ENCODE peak calls at places on chromosomes 13 and 19, in eight cellular contexts. M is cardiac muscle cell, V is colonic mucosa, E is GM20000, Q is Caco-2, A is tibial artery, I is esophagus squamous epithelium, J is nephron progenitor cell. U is an unnamed sample.

GRCh38 chr13:82772802-82773201 is 1109.5 kb downstream of the SLITRK1 start:
- DNase-seq in M (no peak), V (no peak), E (no peak), Q (no peak), A (no peak), I (no peak), J (no peak), U (no peak)

GRCh38 chr13:24668511-24668910 is 11.7 kb upstream of the ATP12A start:
- DNase-seq in M (no peak), V (no peak), E (no peak), Q (no peak), A (no peak), I (no peak), J (no peak), U (no peak)

GRCh38 chr13:43005460-43006236 is 13.6 kb upstream of the EPSTI1 start:
- DNase-seq in M (peak; percentile 36), V (no peak), E (no peak), Q (no peak), A (no peak), I (no peak), J (no peak), U (no peak)

GRCh38 chr19:3671680-3672574 is 28.3 kb downstream of the PIP5K1C start:
- DNase-seq in M (no peak), V (no peak), E (peak; percentile 74), Q (no peak), A (no peak), I (no peak), J (peak; percentile 32), U (no peak)

GRCh38 chr19:39497850-39498261 is 891 bp upstream of the DLL3 start:
- DNase-seq in M (peak; percentile 77), V (peak; percentile 36), E (peak; percentile 77), Q (peak; percentile 84), A (no peak), I (no peak), J (peak; percentile 78), U (no peak)

GRCh38 chr19:47075941-47076340 is 27.5 kb upstream of the TMEM160 start:
- DNase-seq in M (no peak), V (no peak), E (no peak), Q (no peak), A (no peak), I (no peak), J (peak; percentile 35), U (no peak)

GRCh38 chr13:71865858-71866172 is 1.2 kb downstream of the DACH1 start:
- DNase-seq in M (no peak), V (peak; percentile 26), E (no peak), Q (no peak), A (no peak), I (no peak), J (no peak), U (no peak)

GRCh38 chr19:35213678-35214632 is 14.6 kb downstream of the FAM187B start:
- DNase-seq in M (no peak), V (peak; percentile 86), E (peak; percentile 34), Q (no peak), A (peak; percentile 76), I (peak; percentile 70), J (no peak), U (no peak)

GRCh38 chr19:9431475-9431874 is 3.9 kb downstream of the ZNF266 start:
- DNase-seq in M (peak; percentile 4), V (peak; percentile 27), E (no peak), Q (no peak), A (no peak), I (no peak), J (peak; percentile 36), U (no peak)

GRCh38 chr19:13092608-13093260 is 9.9 kb downstream of the LYL1 start:
- DNase-seq in M (no peak), V (no peak), E (no peak), Q (no peak), A (no peak), I (no peak), J (no peak), U (no peak)

GRCh38 chr19:6752257-6753177 is 13.0 kb downstream of the TRIP10 start:
- DNase-seq in M (peak; percentile 48), V (peak; percentile 89), E (no peak), Q (peak; percentile 95), A (no peak), I (no peak), J (peak; percentile 66), U (no peak)

GRCh38 chr13:109955598-109955997 is 169.2 kb upstream of the IRS2 start:
- DNase-seq in M (no peak), V (no peak), E (no peak), Q (peak; percentile 69), A (no peak), I (no peak), J (no peak), U (no peak)

GRCh38 chr19:14061081-14061749 is 661 bp downstream of the PALM3 start:
- DNase-seq in M (no peak), V (no peak), E (peak; percentile 8), Q (peak; percentile 54), A (no peak), I (no peak), J (no peak), U (no peak)

GRCh38 chr13:47459512-47459911 is 541.6 kb downstream of the SUCLA2 start:
- DNase-seq in M (peak; percentile 4), V (no peak), E (no peak), Q (no peak), A (no peak), I (no peak), J (no peak), U (no peak)

GRCh38 chr19:2250765-2251576 is 1.8 kb downstream of the AMH start:
- DNase-seq in M (no peak), V (no peak), E (peak; percentile 62), Q (no peak), A (no peak), I (no peak), J (no peak), U (no peak)

GRCh38 chr13:80337706-80338105 is 3.2 kb downstream of the SPRY2 start:
- DNase-seq in M (no peak), V (no peak), E (no peak), Q (no peak), A (no peak), I (no peak), J (no peak), U (no peak)

GRCh38 chr19:13597625-13598024 is 91.3 kb upstream of the CACNA1A start:
- DNase-seq in M (peak; percentile 68), V (peak; percentile 48), E (peak; percentile 89), Q (peak; percentile 60), A (no peak), I (no peak), J (peak; percentile 53), U (no peak)

GRCh38 chr19:10774893-10775292 is 57.0 kb downstream of the DNM2 start:
- DNase-seq in M (no peak), V (no peak), E (no peak), Q (no peak), A (no peak), I (no peak), J (no peak), U (no peak)

GRCh38 chr13:95497307-95497943 is 55.1 kb upstream of the CLDN10 start:
- DNase-seq in M (no peak), V (no peak), E (no peak), Q (no peak), A (no peak), I (no peak), J (no peak), U (no peak)

GRCh38 chr13:79030513-79030912 is 371.6 kb upstream of the OBI1 start:
- DNase-seq in M (no peak), V (no peak), E (no peak), Q (no peak), A (no peak), I (no peak), J (no peak), U (no peak)

GRCh38 chr19:41218249-41218614 is 791 bp upstream of the AXL start:
- DNase-seq in M (no peak), V (no peak), E (no peak), Q (no peak), A (no peak), I (no peak), J (no peak), U (no peak)

GRCh38 chr19:45446944-45447343 is 20.9 kb upstream of the FOSB start:
- DNase-seq in M (no peak), V (no peak), E (no peak), Q (no peak), A (no peak), I (no peak), J (no peak), U (no peak)

GRCh38 chr19:45445139-45445538 is 21.4 kb upstream of the ERCC1 start:
- DNase-seq in M (no peak), V (no peak), E (no peak), Q (no peak), A (no peak), I (no peak), J (no peak), U (no peak)

GRCh38 chr19:45444318-45445041 is 20.8 kb upstream of the ERCC1 start:
- DNase-seq in M (peak; percentile 95), V (peak; percentile 97), E (peak; percentile 96), Q (peak; percentile 99), A (peak; percentile 98), I (peak; percentile 36), J (peak; percentile 99), U (peak; percentile 97)

GRCh38 chr19:45448425-45448756 is 19.4 kb upstream of the FOSB start:
- DNase-seq in M (no peak), V (no peak), E (no peak), Q (no peak), A (no peak), I (no peak), J (no peak), U (no peak)

GRCh38 chr19:45446295-45446694 is 21.5 kb upstream of the FOSB start:
- DNase-seq in M (no peak), V (no peak), E (peak; percentile 64), Q (peak; percentile 52), A (no peak), I (no peak), J (no peak), U (no peak)
- TF ChIP-seq CTCF in M (peak; percentile 48), V (no peak), E (peak; percentile 43), Q (peak; percentile 35), A (peak; percentile 10), I (peak; percentile 30), J (no peak), U (peak; percentile 57)

GRCh38 chr13:91922969-91923592 is 524.7 kb downstream of the GPC5 start:
- DNase-seq in M (peak; percentile 40), V (no peak), E (no peak), Q (no peak), A (no peak), I (no peak), J (no peak), U (no peak)
- TF ChIP-seq CTCF in M (peak; percentile 25), V (no peak), E (no peak), Q (peak; percentile 42), A (no peak), I (no peak), J (peak; percentile 38), U (peak; percentile 23)

DNA sequence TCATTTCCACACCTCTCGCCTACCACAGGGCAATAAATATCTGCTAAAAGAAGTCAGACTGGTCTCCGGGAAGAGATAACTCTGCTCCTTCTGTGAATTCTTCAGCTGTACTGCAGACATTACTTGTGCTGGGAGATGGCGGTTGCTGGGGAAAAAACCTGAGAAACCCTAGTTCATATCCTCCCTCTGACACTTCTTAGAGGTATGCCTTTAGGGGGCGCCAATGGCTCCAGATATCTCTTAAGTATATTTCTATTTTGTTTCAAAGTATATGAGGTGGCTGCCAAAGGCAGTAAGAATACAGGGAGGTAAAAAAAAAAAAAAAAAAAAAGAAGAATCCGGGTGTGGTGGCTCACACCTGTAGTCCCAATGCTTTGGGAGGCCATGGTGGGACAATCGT is 175.2 kb downstream of the PAN3 start:
- DNase-seq in M (no peak), V (no peak), E (no peak), Q (peak; percentile 15), A (no peak), I (no peak), J (no peak), U (no peak)
- TF ChIP-seq CTCF in M (peak; percentile 50), V (no peak), E (peak; percentile 3), Q (no peak), A (no peak), I (no peak), J (no peak), U (peak; percentile 30)

GRCh38 chr13:103328899-103329298 is 262.7 kb upstream of the SLC10A2 start:
- DNase-seq in M (no peak), V (no peak), E (no peak), Q (no peak), A (no peak), I (no peak), J (no peak), U (no peak)
- TF ChIP-seq CTCF in M (no peak), V (no peak), E (no peak), Q (no peak), A (no peak), I (no peak), J (no peak), U (no peak)

U was measured in osteocyte.